ENCODE peak calls at places on chromosomes 12 and 14, in four cellular contexts. H is neural crest cell, C is GM10248, B is fibroblast of the aortic adventitia. G is an unnamed sample.
A peak's percentile ranks its signal among the peaks of the same experiment; 100 is the strongest.

GRCh38 chr14:64706552-64707193 is 2.4 kb downstream of the PLEKHG3 start:
- DNase-seq in H (peak; percentile 68), C (no peak), B (no peak), G (peak; percentile 37)

GRCh38 chr14:93954900-93955891 is 21.2 kb downstream of the ASB2 start:
- DNase-seq in H (no peak), C (peak; percentile 73), B (no peak), G (no peak)

GRCh38 chr14:54901380-54902142 is 1.1 kb downstream of the GCH1 start:
- DNase-seq in H (no peak), C (no peak), B (no peak), G (no peak)

GRCh38 chr14:24315807-24316596 is 4.7 kb downstream of the LTB4R start:
- DNase-seq in H (no peak), C (no peak), B (no peak), G (peak; percentile 31)

GRCh38 chr14:60161176-60162107 is 3.8 kb downstream of the DHRS7 start:
- DNase-seq in H (no peak), C (no peak), B (peak; percentile 64), G (no peak)

GRCh38 chr14:86646688-86647687 is 1117.0 kb downstream of the FLRT2 start:
- DNase-seq in H (no peak), C (no peak), B (peak; percentile 3), G (no peak)

GRCh38 chr12:62032838-62033237 is 227.4 kb upstream of the USP15 start:
- DNase-seq in H (no peak), C (no peak), B (no peak), G (no peak)

GRCh38 chr12:124441443-124442190 is 125.8 kb downstream of the NCOR2 start:
- DNase-seq in H (no peak), C (no peak), B (peak; percentile 95), G (no peak)

GRCh38 chr12:13099066-13099909 is 4.2 kb downstream of the GSG1 start:
- DNase-seq in H (no peak), C (no peak), B (no peak), G (no peak)

GRCh38 chr12:127182018-127182417 is 1085.0 kb upstream of the TMEM132C start:
- DNase-seq in H (no peak), C (no peak), B (no peak), G (no peak)

GRCh38 chr12:123533672-123534643 is at the start of gene RILPL1:
- DNase-seq in H (peak; percentile 61), C (peak; percentile 82), B (peak; percentile 24), G (peak; percentile 66)

GRCh38 chr14:73714656-73715081 is 485 bp upstream of the PNMA1 start:
- DNase-seq in H (no peak), C (no peak), B (peak; percentile 34), G (no peak)

GRCh38 chr12:9943244-9943643 is 11.1 kb upstream of the CLEC2A start:
- DNase-seq in H (no peak), C (no peak), B (no peak), G (no peak)

GRCh38 chr12:47022296-47022695 is 57.1 kb upstream of the PCED1B start:
- DNase-seq in H (no peak), C (no peak), B (peak; percentile 81), G (no peak)

GRCh38 chr12:50425859-50426258 is 25.2 kb downstream of the LARP4 start:
- DNase-seq in H (no peak), C (no peak), B (no peak), G (no peak)

GRCh38 chr12:77940011-77940423 is 109.3 kb downstream of the NAV3 start:
- DNase-seq in H (no peak), C (no peak), B (peak; percentile 91), G (no peak)
- TF ChIP-seq CTCF in H (no peak), C (no peak), B (peak; percentile 3), G (no peak)

GRCh38 chr12:67428431-67428830 is 159.3 kb downstream of the CAND1 start:
- DNase-seq in H (no peak), C (no peak), B (no peak), G (no peak)

GRCh38 chr12:67433393-67434175 is 164.4 kb downstream of the CAND1 start:
- DNase-seq in H (no peak), C (no peak), B (peak; percentile 53), G (no peak)

GRCh38 chr12:67431436-67432049 is 162.4 kb downstream of the CAND1 start:
- DNase-seq in H (no peak), C (no peak), B (peak; percentile 81), G (no peak)

GRCh38 chr12:67427336-67427735 is 158.2 kb downstream of the CAND1 start:
- DNase-seq in H (no peak), C (no peak), B (no peak), G (no peak)

DNA sequence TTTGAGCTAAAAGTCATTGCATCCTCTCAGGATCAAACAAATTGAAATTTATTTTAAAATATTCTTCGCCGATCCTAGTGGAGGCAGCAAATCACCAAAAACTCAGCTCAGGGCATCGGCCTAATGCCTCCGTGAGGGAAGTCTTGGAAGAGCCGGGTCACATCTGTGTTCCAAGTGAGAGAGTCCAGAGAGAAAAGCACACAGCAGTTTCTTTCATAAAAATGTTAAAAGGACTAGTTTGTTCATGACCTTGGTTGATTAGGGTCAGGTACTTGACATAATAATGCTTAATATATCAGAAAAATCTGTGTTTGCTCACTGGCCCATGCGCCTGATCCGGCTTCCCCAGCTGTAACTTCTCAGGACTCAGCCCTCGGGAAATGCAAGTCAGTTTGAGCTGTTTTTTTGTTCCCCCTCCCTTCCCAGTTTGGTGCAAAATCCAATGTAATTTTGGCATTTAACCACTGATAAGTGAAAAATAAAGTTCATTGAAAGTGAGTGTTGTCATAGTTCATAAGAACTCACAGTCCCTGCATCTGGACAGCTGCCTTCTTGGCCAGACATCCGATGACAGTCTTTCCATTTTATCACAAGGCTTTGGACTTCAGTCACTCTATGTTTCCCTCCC is 161.7 kb downstream of the CAND1 start:
- DNase-seq in H (no peak), C (no peak), B (peak; percentile 88), G (no peak)
- TF ChIP-seq CTCF in H (peak; percentile 14), C (no peak), B (peak; percentile 28), G (no peak)

GRCh38 chr14:104968541-104969401 is 9.4 kb downstream of the AHNAK2 start:
- DNase-seq in H (no peak), C (no peak), B (peak; percentile 58), G (peak; percentile 28)
- TF ChIP-seq CTCF in H (no peak), C (no peak), B (peak; percentile 34), G (no peak)

GRCh38 chr14:100115236-100115635 is 44.2 kb downstream of the DEGS2 start:
- DNase-seq in H (no peak), C (no peak), B (no peak), G (no peak)
- TF ChIP-seq CTCF in H (no peak), C (no peak), B (no peak), G (no peak)

DNA sequence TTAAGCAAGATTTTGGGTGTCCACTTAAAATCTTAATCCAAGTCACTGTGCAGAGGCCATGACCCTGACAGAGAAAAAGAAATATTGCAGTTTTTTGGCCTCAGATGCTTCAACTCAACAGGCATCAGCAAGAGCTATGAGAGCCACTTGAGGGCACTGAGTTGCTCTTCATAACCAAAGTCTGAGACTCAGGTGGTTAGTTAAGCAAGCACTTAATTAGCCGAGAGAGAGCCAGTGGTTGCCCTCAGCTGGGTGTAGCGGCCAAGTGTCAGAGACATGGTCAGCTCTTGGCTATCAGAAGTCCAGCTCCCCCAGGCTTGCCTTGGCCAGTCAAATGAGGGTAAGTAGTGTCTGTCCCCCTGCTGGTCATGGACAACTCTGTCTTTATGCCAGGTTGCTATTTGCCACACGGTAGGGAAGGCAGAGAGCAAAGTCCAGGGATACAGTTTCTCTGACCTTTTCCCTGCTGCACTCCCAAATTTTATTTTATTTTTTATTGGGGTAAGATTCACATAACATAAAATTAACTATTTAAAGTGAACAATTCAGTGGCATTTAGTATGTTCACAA is 9.0 kb upstream of the KRT71 start:
- DNase-seq in H (no peak), C (no peak), B (no peak), G (no peak)
- TF ChIP-seq CTCF in H (peak; percentile 53), C (no peak), B (peak; percentile 15), G (peak; percentile 36)

GRCh38 chr14:106665814-106666213 is 1139.4 kb downstream of the TMEM121 start:
- DNase-seq in H (no peak), C (no peak), B (no peak), G (no peak)
- TF ChIP-seq CTCF in H (no peak), C (peak; percentile 14), B (no peak), G (no peak)

GRCh38 chr12:97941686-97942354 is 479.2 kb downstream of the RMST start:
- DNase-seq in H (no peak), C (no peak), B (no peak), G (no peak)

GRCh38 chr12:97944576-97944975 is 482.0 kb downstream of the RMST start:
- DNase-seq in H (no peak), C (no peak), B (no peak), G (no peak)

GRCh38 chr12:97940105-97940504 is 477.5 kb downstream of the RMST start:
- DNase-seq in H (no peak), C (no peak), B (no peak), G (no peak)

GRCh38 chr12:97940629-97941028 is 478.0 kb downstream of the RMST start:
- DNase-seq in H (no peak), C (no peak), B (no peak), G (no peak)

DNA sequence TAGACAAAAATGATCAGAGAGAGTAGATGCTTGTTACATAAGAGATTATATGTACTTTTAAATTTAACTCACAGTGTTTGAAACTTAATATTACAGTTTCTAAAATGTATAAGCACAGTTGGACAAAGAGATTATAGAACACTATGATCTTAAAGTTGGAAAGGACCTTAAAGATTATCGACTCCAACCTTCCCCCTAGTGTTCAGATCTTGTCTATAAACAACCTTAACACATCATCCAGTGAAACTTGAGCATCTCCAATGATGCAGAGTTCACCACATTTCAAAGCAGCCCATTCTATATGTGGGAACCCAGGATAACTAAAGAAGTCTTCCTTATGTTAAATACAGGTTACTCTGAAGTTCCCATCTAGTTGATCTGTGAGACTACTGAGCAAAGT is 480.8 kb downstream of the RMST start:
- DNase-seq in H (no peak), C (no peak), B (no peak), G (no peak)
- TF ChIP-seq CTCF in H (peak; percentile 28), C (no peak), B (no peak), G (no peak)

GRCh38 chr14:21933681-21934080 is 260.1 kb upstream of the OR4E1 start:
- DNase-seq in H (no peak), C (no peak), B (no peak), G (no peak)
- TF ChIP-seq CTCF in H (peak; percentile 59), C (no peak), B (no peak), G (peak; percentile 38)

G was measured in glutamatergic neuron.